ENCODE peak calls at places on chromosomes 7 and 10, in eight cellular contexts. Z is epithelial cell of prostate; P is GM13977; H is RKO; J is NCI-H1436; E is keratinocyte; R is CD4-positive, alpha-beta memory T cell; Q is AG09309. Y is an unnamed sample.

GRCh38 chr7:85413718-85414117 is 226.9 kb upstream of the SEMA3D start:
- DNase-seq in Z (no peak), P (no peak), H (no peak), J (no peak), E (no peak), R (no peak), Q (no peak), Y (no peak)

GRCh38 chr10:63866075-63866746 is 345.0 kb downstream of the REEP3 start:
- DNase-seq in Z (no peak), P (peak; percentile 66), H (peak; percentile 45), J (peak; percentile 40), E (no peak), R (no peak), Q (no peak), Y (no peak)

GRCh38 chr7:91443862-91444261 is 179.6 kb downstream of the FZD1 start:
- DNase-seq in Z (no peak), P (no peak), H (no peak), J (no peak), E (no peak), R (no peak), Q (no peak), Y (no peak)

GRCh38 chr10:99730026-99730425 is 1.9 kb downstream of the COX15 start:
- DNase-seq in Z (peak; percentile 61), P (no peak), H (peak; percentile 60), J (no peak), E (peak; percentile 35), R (no peak), Q (no peak), Y (no peak)

GRCh38 chr7:24721378-24722030 is 35.8 kb downstream of the GSDME start:
- DNase-seq in Z (no peak), P (no peak), H (no peak), J (peak; percentile 32), E (peak; percentile 50), R (no peak), Q (no peak), Y (no peak)

GRCh38 chr7:146375155-146375554 is 258.6 kb downstream of the CNTNAP2 start:
- DNase-seq in Z (no peak), P (no peak), H (no peak), J (no peak), E (no peak), R (no peak), Q (no peak), Y (no peak)

GRCh38 chr10:104922810-104923209 is 281.7 kb downstream of the SORCS3 start:
- DNase-seq in Z (no peak), P (peak; percentile 20), H (no peak), J (no peak), E (no peak), R (no peak), Q (no peak), Y (no peak)

GRCh38 chr7:130712416-130712815 is 21.6 kb downstream of the KLF14 start:
- DNase-seq in Z (no peak), P (no peak), H (no peak), J (no peak), E (no peak), R (no peak), Q (no peak), Y (no peak)

GRCh38 chr10:42888504-42889095 is 106.0 kb downstream of the BMS1 start:
- DNase-seq in Z (no peak), P (no peak), H (no peak), J (no peak), E (no peak), R (no peak), Q (no peak), Y (no peak)

GRCh38 chr10:90930070-90930837 is 9.4 kb upstream of the ANKRD1 start:
- DNase-seq in Z (no peak), P (no peak), H (no peak), J (no peak), E (no peak), R (no peak), Q (peak; percentile 78), Y (no peak)

GRCh38 chr7:69787736-69788431 is 189.6 kb downstream of the AUTS2 start:
- DNase-seq in Z (no peak), P (no peak), H (no peak), J (no peak), E (no peak), R (no peak), Q (no peak), Y (no peak)

GRCh38 chr10:17273403-17273802 is 45.4 kb downstream of the VIM start:
- DNase-seq in Z (peak; percentile 75), P (no peak), H (peak; percentile 82), J (no peak), E (peak; percentile 53), R (no peak), Q (peak; percentile 40), Y (no peak)

GRCh38 chr7:42886129-42886528 is 25.7 kb downstream of the C7orf25 start:
- DNase-seq in Z (no peak), P (no peak), H (peak; percentile 68), J (no peak), E (no peak), R (no peak), Q (no peak), Y (no peak)

GRCh38 chr7:66877577-66878300 is 43.3 kb upstream of the TMEM248 start:
- DNase-seq in Z (no peak), P (peak; percentile 42), H (no peak), J (no peak), E (no peak), R (no peak), Q (no peak), Y (no peak)

Y was measured in Right ventricle myocardium inferior.